ENCODE peak calls at places on chromosomes 1 and 21, in seven cellular contexts. M is astrocyte of the spinal cord; C is NCI-H1092 treated with DMSO at 0.1 percent for 48 hours; K is heart right ventricle; G is naive thymus-derived CD8-positive, alpha-beta T cell; T is neural progenitor cell; U is transverse colon. A is an unnamed sample.
A peak's percentile ranks its signal among the peaks of the same experiment; 100 is the strongest.

GRCh38 chr1:172883387-172883791 is 167.4 kb downstream of the TNFSF18 start:
- DNase-seq in C (no peak), U (no peak), K (no peak), G (no peak), M (no peak), T (no peak), A (no peak)

GRCh38 chr1:168733241-168733640 is 4.2 kb upstream of the DPT start:
- DNase-seq in C (no peak), U (no peak), G (no peak), K (no peak), M (no peak), T (no peak), A (no peak)

GRCh38 chr1:192104852-192105251 is 53.4 kb upstream of the RGS18 start:
- DNase-seq in G (no peak), C (no peak), U (no peak), K (no peak), T (no peak), M (peak; percentile 74), A (no peak)

GRCh38 chr1:239993333-239993732 is 98.3 kb upstream of the FMN2 start:
- DNase-seq in U (no peak), T (no peak), G (no peak), M (no peak), C (no peak), K (no peak), A (no peak)

GRCh38 chr1:201266774-201267173 is 16.5 kb upstream of the PKP1 start:
- DNase-seq in G (no peak), M (peak; percentile 86), K (no peak), U (no peak), C (no peak), T (no peak), A (no peak)

GRCh38 chr1:151145158-151146071 is 1.0 kb downstream of the SEMA6C start:
- DNase-seq in U (no peak), M (no peak), C (peak; percentile 32), G (no peak), K (peak; percentile 74), T (peak; percentile 58), A (peak; percentile 35)

GRCh38 chr1:1624443-1625403 is 7.2 kb upstream of the MMP23B start:
- DNase-seq in G (no peak), T (no peak), K (peak; percentile 72), M (no peak), U (no peak), C (no peak), A (no peak)

GRCh38 chr1:204637985-204638356 is 47.6 kb downstream of the LRRN2 start:
- DNase-seq in T (peak; percentile 68), U (no peak), C (peak; percentile 92), K (no peak), M (no peak), G (no peak), A (no peak)

GRCh38 chr1:8661185-8662110 is 156.0 kb downstream of the RERE start:
- DNase-seq in U (no peak), C (no peak), T (no peak), M (peak; percentile 90), K (peak; percentile 64), G (no peak), A (no peak)

GRCh38 chr21:33843216-33843615 is 72.4 kb downstream of the ATP5PO start:
- DNase-seq in G (no peak), K (no peak), C (no peak), T (no peak), M (no peak), U (no peak), A (no peak)

GRCh38 chr1:116737855-116738318 is 16.3 kb upstream of the CD2 start:
- DNase-seq in K (no peak), C (no peak), T (no peak), G (no peak), U (no peak), M (no peak), A (no peak)

GRCh38 chr1:206912445-206913095 is 9.2 kb downstream of the FCMR start:
- DNase-seq in U (peak; percentile 77), G (peak; percentile 50), K (peak; percentile 76), M (peak; percentile 73), T (peak; percentile 82), C (peak; percentile 84), A (peak; percentile 62)

GRCh38 chr1:153404768-153405167 is 11.6 kb upstream of the S100A7A start:
- DNase-seq in U (peak; percentile 33), C (no peak), M (no peak), T (peak; percentile 24), K (peak; percentile 12), G (peak; percentile 23), A (peak; percentile 14)

GRCh38 chr1:69290266-69290665 is 277.5 kb upstream of the LRRC7 start:
- DNase-seq in G (no peak), C (no peak), T (no peak), M (peak; percentile 5), U (no peak), K (no peak), A (no peak)

GRCh38 chr1:226482975-226483660 is 65.4 kb upstream of the STUM start:
- DNase-seq in M (no peak), C (no peak), T (peak; percentile 20), K (no peak), U (no peak), G (no peak), A (no peak)

GRCh38 chr1:34019741-34020552 is 145.1 kb downstream of the CSMD2 start:
- DNase-seq in M (no peak), U (no peak), G (no peak), T (no peak), K (no peak), C (no peak), A (no peak)

GRCh38 chr1:53469373-53469772 is 10.2 kb downstream of the DMRTB1 start:
- DNase-seq in U (no peak), T (no peak), M (no peak), G (no peak), K (no peak), C (no peak), A (no peak)

GRCh38 chr1:48109390-48110009 is 112.3 kb upstream of the TRABD2B start:
- DNase-seq in G (no peak), K (peak; percentile 34), T (peak; percentile 75), M (peak; percentile 62), U (no peak), C (peak; percentile 50), A (no peak)

GRCh38 chr1:66331641-66332523 is 202.1 kb upstream of the SGIP1 start:
- DNase-seq in U (peak; percentile 64), K (peak; percentile 83), M (peak; percentile 88), G (peak; percentile 23), C (no peak), T (peak; percentile 61), A (peak; percentile 26)

GRCh38 chr1:179826626-179827280 is 50.9 kb downstream of the TOR1AIP2 start:
- DNase-seq in M (no peak), C (no peak), G (no peak), K (no peak), U (no peak), T (no peak), A (no peak)

GRCh38 chr1:95497566-95497965 is 263.6 kb downstream of the RWDD3 start:
- DNase-seq in K (no peak), M (no peak), T (no peak), C (no peak), U (no peak), G (no peak), A (no peak)

GRCh38 chr1:6941786-6942185 is 156.5 kb downstream of the CAMTA1 start:
- DNase-seq in K (no peak), M (no peak), T (no peak), C (no peak), G (no peak), U (no peak), A (no peak)

GRCh38 chr1:229022595-229023350 is 248.1 kb upstream of the RAB4A start:
- DNase-seq in G (no peak), C (no peak), K (no peak), M (no peak), T (no peak), U (no peak), A (no peak)

GRCh38 chr1:109201123-109201703 is 12.5 kb upstream of the SARS1 start:
- DNase-seq in U (peak; percentile 60), G (no peak), K (no peak), M (peak; percentile 87), C (peak; percentile 4), T (peak; percentile 84), A (no peak)

GRCh38 chr1:80418134-80418533 is 1382.6 kb upstream of the ADGRL2 start:
- DNase-seq in U (no peak), T (no peak), G (no peak), M (no peak), K (no peak), C (no peak), A (no peak)

GRCh38 chr1:31354266-31354665 is 18.6 kb downstream of the FABP3 start:
- DNase-seq in C (no peak), G (no peak), T (no peak), M (no peak), U (no peak), K (no peak), A (no peak)

GRCh38 chr1:248849152-248849551 is 9.7 kb downstream of the ZNF692 start:
- DNase-seq in M (no peak), T (no peak), K (no peak), G (no peak), C (no peak), U (no peak), A (no peak)

GRCh38 chr1:63381741-63382140 is 14.3 kb downstream of the ALG6 start:
- DNase-seq in T (no peak), C (no peak), M (no peak), K (no peak), G (no peak), U (no peak), A (no peak)